ENCODE peak calls at places on chromosome 7, in four cellular contexts. J is NCI-H1092 treated with DMSO at 0.1 percent for 48 hours, Z is DMS153, P is adrenal gland. A is an unnamed sample.

GRCh38 chr7:25894002-25894901 is 257.7 kb upstream of the NFE2L3 start:
- DNase-seq in J (no peak), Z (no peak), P (peak), A (peak)

GRCh38 chr7:92646966-92647625 is 56.9 kb upstream of the FAM133B start:
- DNase-seq in Z (no peak), P (no peak), J (no peak), A (no peak)

GRCh38 chr7:27782849-27783248 is 42.9 kb downstream of the TAX1BP1 start:
- DNase-seq in Z (no peak), P (no peak), J (no peak), A (no peak)

GRCh38 chr7:92056276-92056675 is 78.0 kb downstream of the CYP51A1 start:
- DNase-seq in J (no peak), P (no peak), Z (no peak), A (no peak)

GRCh38 chr7:27174077-27175004 is at the start of gene HOXA10:
- DNase-seq in J (no peak), Z (no peak), P (peak), A (peak)

GRCh38 chr7:117097860-117098259 is 144.6 kb downstream of the ST7 start:
- DNase-seq in Z (peak), P (no peak), J (no peak), A (no peak)

GRCh38 chr7:83267141-83267631 is 104.5 kb upstream of the PCLO start:
- DNase-seq in P (no peak), J (peak), Z (peak), A (peak)

GRCh38 chr7:151080522-151081169 is at the start of gene FASTK:
- DNase-seq in Z (peak), P (peak), J (peak), A (peak)

GRCh38 chr7:137074386-137075030 is 206.1 kb downstream of the CHRM2 start:
- DNase-seq in J (no peak), Z (no peak), P (no peak), A (no peak)

GRCh38 chr7:20395094-20395493 is 64.4 kb downstream of the ITGB8 start:
- DNase-seq in J (no peak), Z (no peak), P (no peak), A (no peak)

GRCh38 chr7:10934292-10934691 is 39.4 kb upstream of the PHF14 start:
- DNase-seq in Z (no peak), P (no peak), J (no peak), A (no peak)

GRCh38 chr7:108328174-108328651 is 128.0 kb downstream of the NRCAM start:
- DNase-seq in Z (no peak), P (no peak), J (no peak), A (peak)

GRCh38 chr7:46468753-46469356 is 547.8 kb upstream of the IGFBP3 start:
- DNase-seq in P (no peak), Z (no peak), J (no peak), A (no peak)

GRCh38 chr7:27147211-27148030 is at the start of gene HOXA6:
- DNase-seq in J (no peak), P (peak), Z (peak), A (no peak)

GRCh38 chr7:108497082-108497725 is 28.7 kb downstream of the PNPLA8 start:
- DNase-seq in P (peak), J (peak), Z (peak), A (peak)

GRCh38 chr7:100444311-100445278 is 8.3 kb upstream of the PPP1R35 start:
- DNase-seq in J (no peak), P (peak), Z (no peak), A (no peak)

GRCh38 chr7:156004265-156005201 is 192.3 kb upstream of the SHH start:
- DNase-seq in P (no peak), Z (no peak), J (no peak), A (no peak)

GRCh38 chr7:4682621-4683042 is 537 bp downstream of the FOXK1 start:
- DNase-seq in P (peak), Z (peak), J (peak), A (no peak)

GRCh38 chr7:117682681-117683385 is 190.4 kb downstream of the CTTNBP2 start:
- DNase-seq in J (no peak), Z (no peak), P (peak), A (no peak)

GRCh38 chr7:120373174-120373573 is 100.2 kb downstream of the KCND2 start:
- DNase-seq in J (no peak), P (no peak), Z (no peak), A (peak)

GRCh38 chr7:1136841-1137516 is 23.0 kb downstream of the ZFAND2A start:
- DNase-seq in J (peak), Z (peak), P (no peak), A (peak)

GRCh38 chr7:39016609-39017008 is 38.9 kb downstream of the POU6F2 start:
- DNase-seq in P (no peak), J (no peak), Z (no peak), A (no peak)

GRCh38 chr7:130384371-130384801 is 4.1 kb downstream of the CPA1 start:
- DNase-seq in P (peak), J (no peak), Z (no peak), A (no peak)

GRCh38 chr7:138941545-138941944 is 39.6 kb downstream of the KIAA1549 start:
- DNase-seq in P (no peak), Z (no peak), J (no peak), A (no peak)

GRCh38 chr7:152128741-152129461 is 103.4 kb downstream of the GALNT11 start:
- DNase-seq in Z (no peak), P (no peak), J (no peak), A (no peak)

GRCh38 chr7:46321556-46322205 is 400.6 kb upstream of the IGFBP3 start:
- DNase-seq in P (no peak), Z (no peak), J (no peak), A (no peak)

GRCh38 chr7:8590791-8591190 is 157.4 kb downstream of the NXPH1 start:
- DNase-seq in P (no peak), Z (peak), J (peak), A (no peak)

GRCh38 chr7:38178695-38179344 is 775 bp downstream of the STARD3NL start:
- DNase-seq in J (no peak), Z (no peak), P (no peak), A (no peak)

GRCh38 chr7:134932707-134933370 is 53.5 kb upstream of the AGBL3 start:
- DNase-seq in J (no peak), Z (no peak), P (no peak), A (no peak)

GRCh38 chr7:120805636-120806388 is 52.1 kb downstream of the TSPAN12 start:
- DNase-seq in P (peak), Z (no peak), J (peak), A (peak)

GRCh38 chr7:41733063-41733398 is 30.1 kb upstream of the INHBA start:
- DNase-seq in P (no peak), Z (no peak), J (no peak), A (no peak)

GRCh38 chr7:128434413-128435310 is 21.0 kb upstream of the HILPDA start:
- DNase-seq in Z (no peak), P (no peak), J (no peak), A (no peak)